ENCODE peak calls at places on chromosomes 12 and 14, in seven cellular contexts. One of them, this sample, is unnamed.

GRCh38 chr14:54564071-54564798 is 2.7 kb upstream of the SAMD4A start:
- DNase-seq in nephron progenitor cell: no peak
- DNase-seq in neural crest cell: no peak
- DNase-seq in NCI-H1105: peak
- DNase-seq in foreskin melanocyte: peak
- DNase-seq in NCI-H1417: peak
- DNase-seq in left colon: no peak
- DNase-seq in this sample: peak

GRCh38 chr14:73709904-73710469 is 4.2 kb downstream of the PNMA1 start:
- DNase-seq in nephron progenitor cell: no peak
- DNase-seq in neural crest cell: no peak
- DNase-seq in NCI-H1105: no peak
- DNase-seq in foreskin melanocyte: no peak
- DNase-seq in NCI-H1417: no peak
- DNase-seq in left colon: no peak
- DNase-seq in this sample: no peak

GRCh38 chr14:73472182-73473114 is 14.1 kb upstream of the NUMB start:
- DNase-seq in nephron progenitor cell: peak
- DNase-seq in neural crest cell: no peak
- DNase-seq in NCI-H1105: peak
- DNase-seq in foreskin melanocyte: no peak
- DNase-seq in NCI-H1417: peak
- DNase-seq in left colon: no peak
- DNase-seq in this sample: peak

GRCh38 chr14:71607056-71607455 is 325.2 kb upstream of the RGS6 start:
- DNase-seq in nephron progenitor cell: no peak
- DNase-seq in neural crest cell: no peak
- DNase-seq in NCI-H1105: no peak
- DNase-seq in foreskin melanocyte: no peak
- DNase-seq in NCI-H1417: no peak
- DNase-seq in left colon: no peak
- DNase-seq in this sample: no peak

GRCh38 chr14:73576391-73576790 is 7.4 kb downstream of the ACOT2 start:
- DNase-seq in nephron progenitor cell: no peak
- DNase-seq in neural crest cell: no peak
- DNase-seq in NCI-H1105: no peak
- DNase-seq in foreskin melanocyte: no peak
- DNase-seq in NCI-H1417: no peak
- DNase-seq in left colon: no peak
- DNase-seq in this sample: no peak

GRCh38 chr12:70571705-70572269 is 65.4 kb downstream of the PTPRB start:
- DNase-seq in nephron progenitor cell: no peak
- DNase-seq in neural crest cell: no peak
- DNase-seq in NCI-H1105: no peak
- DNase-seq in foreskin melanocyte: no peak
- DNase-seq in NCI-H1417: no peak
- DNase-seq in left colon: no peak
- DNase-seq in this sample: no peak

GRCh38 chr12:127943481-127944210 is 323.3 kb upstream of the TMEM132C start:
- DNase-seq in nephron progenitor cell: no peak
- DNase-seq in neural crest cell: no peak
- DNase-seq in NCI-H1105: no peak
- DNase-seq in foreskin melanocyte: no peak
- DNase-seq in NCI-H1417: no peak
- DNase-seq in left colon: peak
- DNase-seq in this sample: no peak

GRCh38 chr14:95332641-95333040 is 12.9 kb upstream of the CLMN start:
- DNase-seq in nephron progenitor cell: no peak
- DNase-seq in neural crest cell: no peak
- DNase-seq in NCI-H1105: no peak
- DNase-seq in foreskin melanocyte: no peak
- DNase-seq in NCI-H1417: no peak
- DNase-seq in left colon: peak
- DNase-seq in this sample: no peak

GRCh38 chr14:35046751-35047536 is 872 bp downstream of the FAM177A1 start:
- DNase-seq in nephron progenitor cell: no peak
- DNase-seq in neural crest cell: no peak
- DNase-seq in NCI-H1105: peak
- DNase-seq in foreskin melanocyte: peak
- DNase-seq in NCI-H1417: peak
- DNase-seq in left colon: peak
- DNase-seq in this sample: peak

GRCh38 chr12:56461235-56462159 is 6.9 kb upstream of the SPRYD4 start:
- DNase-seq in nephron progenitor cell: no peak
- DNase-seq in neural crest cell: no peak
- DNase-seq in NCI-H1105: no peak
- DNase-seq in foreskin melanocyte: no peak
- DNase-seq in NCI-H1417: no peak
- DNase-seq in left colon: no peak
- DNase-seq in this sample: no peak

GRCh38 chr12:126747530-126748149 is 1519.3 kb upstream of the TMEM132C start:
- DNase-seq in nephron progenitor cell: peak
- DNase-seq in neural crest cell: peak
- DNase-seq in NCI-H1105: no peak
- DNase-seq in foreskin melanocyte: no peak
- DNase-seq in NCI-H1417: peak
- DNase-seq in left colon: no peak
- DNase-seq in this sample: peak

GRCh38 chr14:101880016-101880297 is 84.4 kb upstream of the DYNC1H1 start:
- DNase-seq in nephron progenitor cell: no peak
- DNase-seq in neural crest cell: no peak
- DNase-seq in NCI-H1105: no peak
- DNase-seq in foreskin melanocyte: no peak
- DNase-seq in NCI-H1417: no peak
- DNase-seq in left colon: no peak
- DNase-seq in this sample: no peak

GRCh38 chr12:12266389-12266872 is 413 bp downstream of the LRP6 start:
- DNase-seq in nephron progenitor cell: no peak
- DNase-seq in neural crest cell: no peak
- DNase-seq in NCI-H1105: no peak
- DNase-seq in foreskin melanocyte: no peak
- DNase-seq in NCI-H1417: no peak
- DNase-seq in left colon: peak
- DNase-seq in this sample: peak

GRCh38 chr14:103686831-103687485 is 28.3 kb downstream of the XRCC3 start:
- DNase-seq in nephron progenitor cell: no peak
- DNase-seq in neural crest cell: no peak
- DNase-seq in NCI-H1105: no peak
- DNase-seq in foreskin melanocyte: no peak
- DNase-seq in NCI-H1417: no peak
- DNase-seq in left colon: no peak
- DNase-seq in this sample: no peak

GRCh38 chr12:130498589-130499385 is 161.1 kb downstream of the PIWIL1 start:
- DNase-seq in nephron progenitor cell: no peak
- DNase-seq in neural crest cell: no peak
- DNase-seq in NCI-H1105: no peak
- DNase-seq in foreskin melanocyte: no peak
- DNase-seq in NCI-H1417: no peak
- DNase-seq in left colon: no peak
- DNase-seq in this sample: peak

GRCh38 chr14:70885343-70886014 is 21.8 kb upstream of the PCNX1 start:
- DNase-seq in nephron progenitor cell: no peak
- DNase-seq in neural crest cell: no peak
- DNase-seq in NCI-H1105: no peak
- DNase-seq in foreskin melanocyte: no peak
- DNase-seq in NCI-H1417: no peak
- DNase-seq in left colon: no peak
- DNase-seq in this sample: no peak

GRCh38 chr12:92028039-92028709 is 117.5 kb downstream of the BTG1 start:
- DNase-seq in nephron progenitor cell: no peak
- DNase-seq in neural crest cell: no peak
- DNase-seq in NCI-H1105: peak
- DNase-seq in foreskin melanocyte: no peak
- DNase-seq in NCI-H1417: no peak
- DNase-seq in left colon: no peak
- DNase-seq in this sample: no peak

GRCh38 chr12:52390739-52391617 is 5.5 kb upstream of the KRT84 start:
- DNase-seq in nephron progenitor cell: peak
- DNase-seq in neural crest cell: peak
- DNase-seq in NCI-H1105: no peak
- DNase-seq in foreskin melanocyte: no peak
- DNase-seq in NCI-H1417: peak
- DNase-seq in left colon: no peak
- DNase-seq in this sample: no peak

GRCh38 chr12:39723831-39724230 is 104.2 kb upstream of the ABCD2 start:
- DNase-seq in nephron progenitor cell: no peak
- DNase-seq in neural crest cell: no peak
- DNase-seq in NCI-H1105: no peak
- DNase-seq in foreskin melanocyte: peak
- DNase-seq in NCI-H1417: no peak
- DNase-seq in left colon: no peak
- DNase-seq in this sample: no peak

GRCh38 chr12:55712700-55713415 is 3.0 kb upstream of the BLOC1S1 start:
- DNase-seq in nephron progenitor cell: no peak
- DNase-seq in neural crest cell: no peak
- DNase-seq in NCI-H1105: no peak
- DNase-seq in foreskin melanocyte: no peak
- DNase-seq in NCI-H1417: no peak
- DNase-seq in left colon: no peak
- DNase-seq in this sample: no peak

GRCh38 chr12:28023156-28023887 is 50.8 kb upstream of the PTHLH start:
- DNase-seq in nephron progenitor cell: no peak
- DNase-seq in neural crest cell: no peak
- DNase-seq in NCI-H1105: no peak
- DNase-seq in foreskin melanocyte: no peak
- DNase-seq in NCI-H1417: no peak
- DNase-seq in left colon: no peak
- DNase-seq in this sample: no peak

GRCh38 chr14:76023757-76024156 is 38.2 kb downstream of the IFT43 start:
- DNase-seq in nephron progenitor cell: no peak
- DNase-seq in neural crest cell: no peak
- DNase-seq in NCI-H1105: no peak
- DNase-seq in foreskin melanocyte: no peak
- DNase-seq in NCI-H1417: no peak
- DNase-seq in left colon: no peak
- DNase-seq in this sample: no peak

This sample was measured in NCI-H510A treated with DMSO at 0.1 percent for 48 hours.